ENCODE peak calls at places on chromosomes 7 and 10, in five cellular contexts. F, E, R, M and V are unnamed samples.

GRCh38 chr7:7738622-7739021 is 20.2 kb upstream of the RPA3 start:
- DNase-seq in F (no peak), E (no peak), R (no peak), M (no peak), V (no peak)

GRCh38 chr7:121766676-121767075 is 106.3 kb upstream of the PTPRZ1 start:
- DNase-seq in F (no peak), E (no peak), R (no peak), M (no peak), V (no peak)

GRCh38 chr10:102769375-102770107 is 25.8 kb downstream of the WBP1L start:
- DNase-seq in F (no peak), E (no peak), R (no peak), M (no peak), V (no peak)

GRCh38 chr7:26278769-26279168 is 12.9 kb upstream of the SNX10 start:
- DNase-seq in F (no peak), E (peak), R (no peak), M (no peak), V (no peak)

GRCh38 chr7:32154797-32155196 is 84.6 kb upstream of the PDE1C start:
- DNase-seq in F (peak), E (peak), R (peak), M (peak), V (no peak)

GRCh38 chr10:121096617-121097431 is 245.7 kb downstream of the WDR11 start:
- DNase-seq in F (peak), E (no peak), R (peak), M (no peak), V (no peak)

GRCh38 chr10:96073722-96074121 is 30.3 kb downstream of the CCNJ start:
- DNase-seq in F (peak), E (no peak), R (no peak), M (no peak), V (no peak)

GRCh38 chr10:119251315-119251708 is 43.9 kb downstream of the GRK5 start:
- DNase-seq in F (peak), E (no peak), R (no peak), M (no peak), V (peak)

GRCh38 chr10:131655101-131655849 is 245.5 kb upstream of the PPP2R2D start:
- DNase-seq in F (no peak), E (peak), R (no peak), M (no peak), V (no peak)

GRCh38 chr7:27165089-27165654 is at the start of gene HOXA9:
- DNase-seq in F (no peak), E (no peak), R (no peak), M (no peak), V (no peak)

GRCh38 chr10:27359792-27360320 is 119.3 kb upstream of the ACBD5 start:
- DNase-seq in F (no peak), E (no peak), R (no peak), M (no peak), V (no peak)

GRCh38 chr7:44982970-44983369 is 4.2 kb upstream of the MYO1G start:
- DNase-seq in F (no peak), E (no peak), R (no peak), M (no peak), V (no peak)

GRCh38 chr7:143380264-143380645 is 890 bp upstream of the ZYX start:
- DNase-seq in F (peak), E (peak), R (peak), M (peak), V (peak)

GRCh38 chr10:122142652-122143237 is 128.4 kb upstream of the BTBD16 start:
- DNase-seq in F (no peak), E (peak), R (no peak), M (peak), V (no peak)

GRCh38 chr7:85823379-85823778 is 636.5 kb upstream of the SEMA3D start:
- DNase-seq in F (no peak), E (no peak), R (no peak), M (no peak), V (no peak)

GRCh38 chr10:103281753-103282152 is 4.8 kb downstream of the INA start:
- DNase-seq in F (no peak), E (no peak), R (no peak), M (peak), V (no peak)

GRCh38 chr10:117537436-117537903 is 5.1 kb upstream of the EMX2 start:
- DNase-seq in F (no peak), E (peak), R (no peak), M (no peak), V (no peak)

GRCh38 chr7:24725554-24726260 is 31.6 kb downstream of the GSDME start:
- DNase-seq in F (no peak), E (no peak), R (no peak), M (no peak), V (no peak)

GRCh38 chr10:74755273-74755672 is 71.1 kb upstream of the KAT6B start:
- DNase-seq in F (no peak), E (no peak), R (no peak), M (no peak), V (no peak)
- TF ChIP-seq CTCF in F (no peak), E (no peak), R (no peak), M (no peak), V (no peak)

GRCh38 chr7:140230517-140230861 is 53.7 kb upstream of the KDM7A start:
- DNase-seq in F (no peak), E (peak), R (no peak), M (peak), V (no peak)

GRCh38 chr7:140229591-140230516 is 53.1 kb upstream of the KDM7A start:
- DNase-seq in F (no peak), E (no peak), R (no peak), M (no peak), V (no peak)

GRCh38 chr7:140232959-140233649 is 56.3 kb upstream of the KDM7A start:
- DNase-seq in F (no peak), E (no peak), R (no peak), M (no peak), V (no peak)

GRCh38 chr7:140231779-140232491 is 55.2 kb upstream of the KDM7A start:
- DNase-seq in F (no peak), E (no peak), R (no peak), M (no peak), V (no peak)

GRCh38 chr7:140230862-140231778 is 54.3 kb upstream of the KDM7A start:
- DNase-seq in F (peak), E (peak), R (no peak), M (no peak), V (no peak)
- TF ChIP-seq CTCF in F (no peak), E (no peak), R (no peak), M (no peak), V (no peak)

GRCh38 chr7:100418930-100419659 is 9.4 kb downstream of the ZCWPW1 start:
- DNase-seq in F (no peak), E (no peak), R (no peak), M (no peak), V (no peak)
- TF ChIP-seq CTCF in F (no peak), E (no peak), R (no peak), M (no peak), V (no peak)

DNA sequence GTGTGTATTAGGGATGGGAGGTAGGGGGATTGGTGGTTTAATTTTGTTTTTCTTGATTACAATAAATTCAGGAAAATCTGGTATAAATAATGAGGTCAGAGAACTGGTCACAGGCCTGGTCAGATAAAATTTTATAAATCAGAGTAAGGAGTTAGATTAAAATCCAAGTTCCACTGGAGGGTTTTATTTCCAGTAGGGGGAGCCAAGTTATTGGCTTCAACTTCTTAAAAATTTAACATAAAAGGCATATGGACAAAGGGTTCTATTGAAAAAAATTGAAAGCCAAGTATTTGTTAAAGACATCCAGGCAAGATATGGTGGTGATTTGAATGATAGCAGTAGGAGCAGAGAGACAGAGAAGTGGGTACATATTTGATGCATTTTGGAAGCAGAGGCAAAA is 763.3 kb downstream of the SORCS1 start:
- DNase-seq in F (peak), E (no peak), R (no peak), M (no peak), V (no peak)
- TF ChIP-seq CTCF in F (peak), E (peak), R (peak), M (peak), V (peak)

GRCh38 chr7:71130280-71130679 is 1.7 kb upstream of the GALNT17 start:
- DNase-seq in F (no peak), E (no peak), R (no peak), M (no peak), V (no peak)

GRCh38 chr7:71132521-71133231 is 732 bp downstream of the GALNT17 start:
- DNase-seq in F (no peak), E (no peak), R (no peak), M (no peak), V (no peak)

GRCh38 chr7:71133232-71133622 is 1.3 kb downstream of the GALNT17 start:
- DNase-seq in F (no peak), E (no peak), R (no peak), M (no peak), V (no peak)

GRCh38 chr7:71131753-71132520 is at the start of gene GALNT17:
- DNase-seq in F (no peak), E (no peak), R (no peak), M (peak), V (no peak)

DNA sequence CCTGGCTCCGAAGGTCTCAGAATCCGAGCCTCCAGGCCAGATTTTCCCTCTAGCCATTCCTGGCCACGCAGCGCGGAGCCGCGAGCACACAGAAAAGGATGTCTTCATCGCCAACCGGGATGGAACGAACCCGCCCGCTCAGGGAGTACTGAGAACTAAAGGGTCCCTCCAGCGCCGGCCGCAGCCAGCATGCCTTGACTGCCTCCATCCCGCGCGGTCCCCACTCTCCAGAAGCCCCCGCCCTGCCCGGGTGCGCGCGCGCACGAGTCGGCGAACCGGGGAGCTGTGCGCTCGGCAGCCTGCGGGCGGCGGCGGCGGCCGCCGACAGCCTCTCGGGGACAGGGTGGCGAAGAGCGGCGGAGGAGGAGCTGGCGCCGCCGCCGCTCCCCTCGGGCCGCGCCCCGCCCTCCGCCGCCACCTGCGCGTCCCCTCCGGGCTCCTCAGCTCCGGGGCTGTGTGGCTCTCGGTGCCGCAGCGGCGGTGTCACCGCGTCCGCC is 640 bp upstream of the GALNT17 start:
- DNase-seq in F (no peak), E (no peak), R (peak), M (peak), V (no peak)
- TF ChIP-seq CTCF in F (no peak), E (no peak), R (no peak), M (no peak), V (no peak)

GRCh38 chr7:123637203-123637602 is 18.5 kb upstream of the LMOD2 start:
- DNase-seq in F (no peak), E (no peak), R (no peak), M (no peak), V (no peak)

GRCh38 chr7:123633553-123633952 is 22.1 kb upstream of the LMOD2 start:
- DNase-seq in F (peak), E (no peak), R (peak), M (no peak), V (peak)

GRCh38 chr7:123637878-123638277 is 17.8 kb upstream of the LMOD2 start:
- DNase-seq in F (no peak), E (no peak), R (no peak), M (no peak), V (no peak)

GRCh38 chr7:123632808-123633207 is 22.9 kb upstream of the LMOD2 start:
- DNase-seq in F (no peak), E (no peak), R (no peak), M (no peak), V (no peak)

GRCh38 chr7:123635551-123636359 is 19.9 kb upstream of the LMOD2 start:
- DNase-seq in F (peak), E (no peak), R (peak), M (no peak), V (no peak)
- TF ChIP-seq CTCF in F (peak), E (peak), R (peak), M (peak), V (peak)